ENCODE peak calls at places on chromosomes 5 and 9, in seven cellular contexts. V, M, N, S, L, D and B are unnamed samples.
A peak's percentile ranks its signal among the peaks of the same experiment; 100 is the strongest.

GRCh38 chr5:6827815-6828214 is 114.6 kb downstream of the TENT4A start:
- DNase-seq in M (no peak), V (no peak), D (no peak), L (peak; percentile 17), S (no peak), N (no peak), B (no peak)

GRCh38 chr5:141560141-141560540 is 58.7 kb downstream of the DIAPH1 start:
- DNase-seq in V (no peak), L (no peak), S (no peak), N (peak; percentile 38), M (no peak), D (no peak), B (no peak)

GRCh38 chr5:132199116-132199680 is 28.5 kb downstream of the P4HA2 start:
- DNase-seq in S (no peak), M (no peak), D (no peak), N (no peak), V (no peak), L (no peak), B (no peak)

GRCh38 chr5:56803894-56804293 is 11.5 kb upstream of the MAP3K1 start:
- DNase-seq in V (no peak), S (no peak), N (no peak), L (no peak), M (no peak), D (no peak), B (no peak)

GRCh38 chr9:91060520-91061343 is 259.1 kb downstream of the SYK start:
- DNase-seq in V (peak; percentile 28), S (peak; percentile 55), L (no peak), N (no peak), D (no peak), M (peak; percentile 78), B (no peak)

GRCh38 chr9:84216151-84216550 is 124.4 kb downstream of the SLC28A3 start:
- DNase-seq in L (no peak), M (no peak), S (no peak), N (no peak), V (no peak), D (no peak), B (no peak)

GRCh38 chr5:169100735-169101075 is 200.2 kb downstream of the SLIT3 start:
- DNase-seq in N (no peak), S (no peak), L (no peak), M (no peak), D (no peak), V (no peak), B (no peak)

GRCh38 chr9:28770226-28770625 is 1196.9 kb upstream of the C9orf72 start:
- DNase-seq in D (no peak), N (no peak), M (no peak), S (no peak), L (no peak), V (no peak), B (no peak)

GRCh38 chr9:78280982-78281668 is 15.8 kb upstream of the PSAT1 start:
- DNase-seq in D (no peak), S (peak; percentile 84), L (no peak), V (peak; percentile 14), N (no peak), M (no peak), B (no peak)

GRCh38 chr5:138949988-138950387 is 74.9 kb upstream of the LRRTM2 start:
- DNase-seq in L (no peak), N (no peak), D (no peak), V (no peak), M (no peak), S (peak; percentile 75), B (no peak)

GRCh38 chr5:44942524-44943001 is 133.8 kb downstream of the MRPS30 start:
- DNase-seq in D (no peak), V (no peak), M (no peak), L (no peak), N (peak; percentile 74), S (no peak), B (no peak)

GRCh38 chr9:126916909-126917308 is 2.3 kb downstream of the RALGPS1 start:
- DNase-seq in D (peak; percentile 16), S (no peak), N (peak; percentile 58), V (no peak), M (no peak), L (no peak), B (no peak)

GRCh38 chr5:1285883-1286291 is 9.0 kb downstream of the TERT start:
- DNase-seq in V (no peak), L (no peak), S (no peak), D (no peak), N (no peak), M (no peak), B (no peak)

GRCh38 chr5:128083811-128084227 is 253 bp downstream of the SLC12A2 start:
- DNase-seq in L (peak; percentile 38), V (no peak), M (no peak), N (peak; percentile 56), D (no peak), S (no peak), B (peak; percentile 46)

GRCh38 chr9:70484232-70485130 is 70.0 kb upstream of the KLF9 start:
- DNase-seq in M (peak; percentile 35), S (peak; percentile 46), D (peak; percentile 68), L (peak; percentile 23), N (peak; percentile 84), V (peak; percentile 42), B (peak; percentile 34)

GRCh38 chr5:73534001-73534547 is 31.4 kb downstream of the ANKRA2 start:
- DNase-seq in S (no peak), V (no peak), L (no peak), N (no peak), M (no peak), D (no peak), B (no peak)

GRCh38 chr9:21831841-21832509 is 29.5 kb downstream of the MTAP start:
- DNase-seq in S (no peak), L (no peak), V (no peak), M (no peak), N (no peak), D (no peak), B (no peak)

GRCh38 chr9:776086-776485 is 65.4 kb upstream of the DMRT1 start:
- DNase-seq in V (no peak), N (no peak), M (no peak), L (no peak), D (no peak), S (no peak), B (no peak)

GRCh38 chr9:91098203-91098602 is 263.5 kb downstream of the AUH start:
- DNase-seq in L (no peak), V (no peak), S (no peak), M (no peak), N (no peak), D (no peak), B (no peak)

GRCh38 chr9:2967779-2968178 is 123.9 kb upstream of the PUM3 start:
- DNase-seq in N (no peak), L (no peak), S (no peak), D (no peak), V (no peak), M (no peak), B (no peak)

GRCh38 chr5:132971483-132972435 is 8.3 kb upstream of the AFF4 start:
- DNase-seq in M (no peak), V (no peak), D (no peak), L (no peak), N (peak; percentile 59), S (no peak), B (no peak)

GRCh38 chr5:177444106-177445051 is 2.2 kb upstream of the PRR7 start:
- DNase-seq in L (no peak), N (no peak), M (no peak), V (no peak), D (no peak), S (no peak), B (no peak)
- TF ChIP-seq POLR2AphosphoS5 in L (peak; percentile 83), N (no peak), M (no peak), V (no peak), D (peak; percentile 46), S (no peak), B (peak; percentile 69)

GRCh38 chr5:142817961-142818431 is 47.8 kb downstream of the ARHGAP26 start:
- DNase-seq in V (peak; percentile 85), N (no peak), S (peak; percentile 73), D (no peak), M (no peak), L (no peak), B (no peak)
- TF ChIP-seq POLR2AphosphoS5 in V (no peak), N (no peak), S (peak; percentile 3), D (no peak), M (no peak), L (no peak), B (no peak)

DNA sequence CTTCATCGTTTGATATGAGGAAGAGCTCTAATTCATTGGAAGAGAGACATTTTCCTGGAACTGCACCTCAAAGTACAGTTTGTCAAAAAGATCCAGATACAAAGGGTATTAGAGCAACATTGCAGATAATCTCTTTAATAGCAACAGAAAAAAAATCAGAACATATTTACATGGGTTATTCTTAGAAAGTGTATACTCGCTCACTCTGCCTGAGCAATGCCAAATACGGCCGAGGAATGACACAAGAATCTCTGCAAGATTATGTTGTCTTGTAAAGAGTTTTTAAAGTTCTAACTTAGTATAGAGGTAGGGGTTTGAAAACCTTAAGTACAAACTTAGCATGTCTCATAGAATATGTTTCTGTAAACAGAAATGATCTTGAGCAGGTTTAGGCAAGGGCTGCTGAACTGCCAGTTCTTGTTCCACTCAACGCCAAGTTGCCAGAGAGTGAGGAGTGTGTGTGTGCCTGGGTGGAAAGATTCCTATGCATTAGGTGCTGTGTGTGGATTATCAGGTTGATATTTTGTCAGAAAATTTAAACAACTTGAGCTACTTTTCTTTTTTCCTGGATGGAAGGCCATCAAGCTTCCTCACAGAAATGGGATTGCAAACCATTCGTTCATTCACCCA is 41.8 kb upstream of the ERCC6L2 start:
- DNase-seq in D (no peak), V (no peak), N (no peak), L (no peak), M (no peak), S (no peak), B (no peak)
- TF ChIP-seq POLR2AphosphoS5 in D (no peak), V (no peak), N (no peak), L (no peak), M (no peak), S (no peak), B (no peak)

GRCh38 chr5:172641359-172642045 is 439 bp downstream of the NEURL1B start:
- DNase-seq in N (peak; percentile 70), S (no peak), M (no peak), L (peak; percentile 39), D (no peak), V (no peak), B (peak; percentile 41)

GRCh38 chr5:172640139-172640538 is 924 bp upstream of the NEURL1B start:
- DNase-seq in S (no peak), D (no peak), L (no peak), M (no peak), V (no peak), N (no peak), B (no peak)

GRCh38 chr5:172642511-172642910 is 1.4 kb downstream of the NEURL1B start:
- DNase-seq in S (no peak), L (no peak), V (no peak), D (no peak), M (no peak), N (no peak), B (no peak)

GRCh38 chr5:172642046-172642409 is 965 bp downstream of the NEURL1B start:
- DNase-seq in M (no peak), D (no peak), V (no peak), L (no peak), S (no peak), N (no peak), B (no peak)

DNA sequence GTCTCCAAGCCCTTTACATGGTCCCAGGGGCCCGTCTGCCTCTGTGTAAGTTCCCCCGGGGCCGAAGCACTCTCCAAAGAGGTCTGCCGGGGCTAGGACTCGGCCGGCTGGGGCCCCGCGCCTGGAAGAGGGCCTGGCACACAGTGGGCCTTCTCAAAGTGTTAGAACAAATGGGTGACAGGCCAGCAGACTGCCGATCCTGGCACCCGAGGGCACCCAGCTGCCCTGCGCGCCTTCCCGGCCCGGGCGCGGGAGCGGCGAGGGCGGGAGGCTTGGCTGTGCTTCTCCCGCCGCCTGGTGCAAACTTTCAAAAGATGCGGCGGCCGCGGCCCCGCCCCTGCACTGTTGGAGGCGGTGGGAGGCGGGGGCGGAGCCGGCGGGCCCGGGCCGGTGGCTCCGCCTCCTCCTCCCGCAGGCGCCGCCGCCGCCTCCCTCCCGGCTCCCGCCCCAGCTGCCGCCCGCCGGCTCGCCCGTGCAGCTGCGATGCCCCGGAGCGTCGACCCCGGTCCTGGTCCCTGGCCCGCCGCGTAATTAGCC is at the start of gene NEURL1B:
- DNase-seq in L (peak; percentile 76), D (peak; percentile 26), V (peak; percentile 87), S (peak; percentile 77), N (peak; percentile 87), M (no peak), B (peak; percentile 67)
- TF ChIP-seq POLR2AphosphoS5 in L (no peak), D (peak; percentile 69), V (peak; percentile 70), S (peak; percentile 3), N (peak; percentile 45), M (no peak), B (no peak)